ENCODE peak calls at places on chromosomes 11 and 22, in four cellular contexts. N is omental fat pad, Y is natural killer cell, Z is GM12865. M is an unnamed sample.

GRCh38 chr11:64238999-64239398 is 1.9 kb upstream of the FKBP2 start:
- DNase-seq in N (no peak), Y (no peak), Z (peak), M (no peak)

GRCh38 chr11:74866557-74866956 is 82.3 kb downstream of the XRRA1 start:
- DNase-seq in N (no peak), Y (no peak), Z (no peak), M (no peak)

GRCh38 chr11:9379046-9379445 is 5.4 kb upstream of the IPO7 start:
- DNase-seq in N (no peak), Y (no peak), Z (no peak), M (no peak)

GRCh38 chr22:41523464-41524221 is 20.6 kb downstream of the POLR3H start:
- DNase-seq in N (no peak), Y (no peak), Z (no peak), M (no peak)

GRCh38 chr11:47234669-47235075 is 13.9 kb downstream of the ACP2 start:
- DNase-seq in N (no peak), Y (no peak), Z (no peak), M (no peak)

GRCh38 chr11:10925149-10925926 is 67.5 kb upstream of the ZBED5 start:
- DNase-seq in N (no peak), Y (no peak), Z (no peak), M (no peak)

GRCh38 chr11:89361738-89362137 is 129.4 kb downstream of the NOX4 start:
- DNase-seq in N (no peak), Y (no peak), Z (no peak), M (no peak)

GRCh38 chr11:10634407-10634806 is 59.1 kb downstream of the IRAG1 start:
- DNase-seq in N (no peak), Y (no peak), Z (no peak), M (no peak)

GRCh38 chr11:88179966-88180629 is 4.9 kb upstream of the RAB38 start:
- DNase-seq in N (no peak), Y (no peak), Z (peak), M (no peak)

GRCh38 chr11:35662061-35662648 is 420 bp upstream of the TRIM44 start:
- DNase-seq in N (no peak), Y (no peak), Z (no peak), M (no peak)

GRCh38 chr11:86484164-86484794 is 109.6 kb downstream of the CCDC81 start:
- DNase-seq in N (no peak), Y (no peak), Z (no peak), M (no peak)

GRCh38 chr22:39946571-39947407 is 13.4 kb upstream of the TMA7B start:
- DNase-seq in N (no peak), Y (no peak), Z (peak), M (no peak)

GRCh38 chr11:62875698-62876483 is 4.8 kb upstream of the SLC3A2 start:
- DNase-seq in N (no peak), Y (no peak), Z (no peak), M (no peak)

GRCh38 chr11:90243534-90243933 is 20.7 kb upstream of the CHORDC1 start:
- DNase-seq in N (no peak), Y (no peak), Z (no peak), M (no peak)

GRCh38 chr11:113256431-113257227 is 57.8 kb upstream of the TTC12 start:
- DNase-seq in N (no peak), Y (no peak), Z (no peak), M (no peak)

GRCh38 chr11:30346068-30346688 is 23.3 kb downstream of the ARL14EP start:
- DNase-seq in N (no peak), Y (no peak), Z (peak), M (no peak)

GRCh38 chr11:2762451-2762850 is 62.7 kb upstream of the KCNQ1OT1 start:
- DNase-seq in N (no peak), Y (no peak), Z (no peak), M (no peak)

GRCh38 chr11:116981216-116981887 is 116.9 kb downstream of the SIK3 start:
- DNase-seq in N (no peak), Y (no peak), Z (no peak), M (no peak)

GRCh38 chr11:2576536-2576935 is 123.3 kb downstream of the KCNQ1OT1 start:
- DNase-seq in N (no peak), Y (peak), Z (no peak), M (no peak)

GRCh38 chr11:65551572-65552398 is 6.4 kb downstream of the LTBP3 start:
- DNase-seq in N (no peak), Y (peak), Z (peak), M (peak)

GRCh38 chr11:13993096-13993760 is 30.7 kb downstream of the SPON1 start:
- DNase-seq in N (no peak), Y (no peak), Z (no peak), M (no peak)

GRCh38 chr22:30701872-30702271 is 7.2 kb downstream of the OSBP2 start:
- DNase-seq in N (no peak), Y (no peak), Z (no peak), M (no peak)

GRCh38 chr11:67436459-67437081 is 912 bp downstream of the PTPRCAP start:
- DNase-seq in N (no peak), Y (no peak), Z (peak), M (peak)

GRCh38 chr11:36622431-36623136 is 24.5 kb upstream of the RAG2 start:
- DNase-seq in N (no peak), Y (no peak), Z (peak), M (no peak)

GRCh38 chr22:39932918-39933649 is 27.1 kb upstream of the TMA7B start:
- DNase-seq in N (no peak), Y (no peak), Z (peak), M (no peak)

GRCh38 chr11:117658809-117659208 is 138.2 kb downstream of the DSCAML1 start:
- DNase-seq in N (no peak), Y (no peak), Z (no peak), M (no peak)

GRCh38 chr22:20131856-20132685 is 467 bp downstream of the ZDHHC8 start:
- DNase-seq in N (no peak), Y (no peak), Z (no peak), M (peak)

GRCh38 chr11:79404325-79404724 is 36.5 kb downstream of the TENM4 start:
- DNase-seq in N (no peak), Y (no peak), Z (no peak), M (no peak)

GRCh38 chr22:30424471-30425326 is 869 bp upstream of the MTFP1 start:
- DNase-seq in N (no peak), Y (no peak), Z (peak), M (no peak)

GRCh38 chr11:10461276-10461790 is 6.3 kb downstream of the AMPD3 start:
- DNase-seq in N (no peak), Y (no peak), Z (no peak), M (no peak)

GRCh38 chr11:72598466-72598865 is 75.8 kb downstream of the PDE2A start:
- DNase-seq in N (no peak), Y (no peak), Z (no peak), M (no peak)
- TF ChIP-seq CTCF in N (no peak), Y (no peak), Z (no peak), M (no peak)

GRCh38 chr11:123741159-123741951 is at the start of gene ZNF202:
- DNase-seq in N (peak), Y (peak), Z (peak), M (peak)
- TF ChIP-seq CTCF in N (no peak), Y (no peak), Z (no peak), M (no peak)

DNA sequence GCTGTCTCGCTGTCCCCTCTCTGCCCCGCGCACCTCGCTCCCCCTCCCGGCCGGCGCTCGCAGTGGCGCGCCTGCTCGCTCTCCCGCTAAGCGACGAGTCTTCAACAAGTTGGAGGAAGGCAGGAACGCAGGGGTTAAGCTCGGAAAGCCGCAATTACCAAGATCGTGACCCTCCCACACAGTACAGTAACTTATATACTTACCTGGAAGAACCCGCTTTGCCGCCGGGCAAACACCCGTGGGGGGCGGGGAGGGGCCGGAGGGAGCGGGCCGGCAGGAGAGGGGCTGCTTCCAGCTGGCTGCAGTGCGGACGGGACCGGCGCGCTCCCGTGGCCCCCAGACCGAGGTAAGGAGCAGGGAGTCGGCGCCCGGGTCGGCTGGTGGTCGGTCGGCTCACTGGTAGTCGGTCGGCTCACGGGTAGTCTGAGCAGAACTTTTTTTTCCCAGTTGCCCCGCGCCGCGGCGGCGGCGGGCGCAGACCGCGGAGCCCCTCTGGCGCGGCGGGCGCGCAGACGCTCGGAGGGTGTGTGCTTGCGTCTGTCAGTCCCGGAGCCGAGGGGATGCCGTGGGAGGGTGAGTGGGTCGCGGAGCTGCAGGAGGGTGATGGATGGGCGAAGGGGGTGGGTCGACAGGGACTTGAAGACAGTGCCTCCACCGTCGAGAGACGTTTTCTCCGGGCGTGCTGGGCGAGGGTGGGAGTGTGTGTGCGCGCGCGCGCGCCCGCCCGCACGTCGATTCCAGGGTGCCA is 101.2 kb upstream of the HSD17B12 start:
- DNase-seq in N (no peak), Y (no peak), Z (peak), M (no peak)
- TF ChIP-seq CTCF in N (no peak), Y (no peak), Z (peak), M (no peak)

GRCh38 chr11:15883349-15883961 is 472.9 kb downstream of the SOX6 start:
- DNase-seq in N (no peak), Y (no peak), Z (no peak), M (no peak)
- TF ChIP-seq CTCF in N (no peak), Y (no peak), Z (no peak), M (no peak)

DNA sequence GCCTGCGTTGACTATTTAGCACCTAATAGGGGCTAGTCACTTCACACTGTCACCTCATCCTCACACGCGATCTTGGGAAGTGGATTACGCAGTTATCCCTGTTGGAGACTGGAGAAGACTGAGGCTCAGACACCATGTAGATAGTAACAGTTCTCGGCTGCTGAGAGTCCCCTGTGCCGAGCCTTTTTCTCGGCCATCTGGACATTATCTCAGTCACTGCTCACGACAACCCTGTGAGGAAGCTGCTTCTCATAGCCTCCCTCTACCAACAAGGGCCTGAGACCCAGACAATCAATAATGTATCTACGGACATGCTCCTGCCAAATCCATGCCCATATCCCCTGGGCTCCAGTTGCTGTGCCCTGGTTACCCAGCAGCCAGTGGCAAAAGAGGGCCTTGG is 25.9 kb downstream of the SCUBE1 start:
- DNase-seq in N (no peak), Y (no peak), Z (no peak), M (no peak)
- TF ChIP-seq CTCF in N (no peak), Y (no peak), Z (no peak), M (no peak)

GRCh38 chr11:19934828-19935259 is 222.2 kb downstream of the NAV2 start:
- DNase-seq in N (no peak), Y (no peak), Z (no peak), M (no peak)
- TF ChIP-seq CTCF in N (no peak), Y (no peak), Z (no peak), M (no peak)

GRCh38 chr11:60910711-60911366 is 3.1 kb upstream of the TMEM109 start:
- DNase-seq in N (no peak), Y (no peak), Z (peak), M (no peak)
- TF ChIP-seq CTCF in N (no peak), Y (no peak), Z (peak), M (no peak)

GRCh38 chr22:25484498-25484897 is 80.0 kb upstream of the GRK3 start:
- DNase-seq in N (no peak), Y (no peak), Z (no peak), M (no peak)

GRCh38 chr22:25483931-25484330 is 80.5 kb upstream of the GRK3 start:
- DNase-seq in N (no peak), Y (no peak), Z (no peak), M (no peak)

GRCh38 chr22:25484916-25485315 is 79.6 kb upstream of the GRK3 start:
- DNase-seq in N (no peak), Y (no peak), Z (no peak), M (no peak)

GRCh38 chr22:25482091-25482760 is 82.2 kb upstream of the GRK3 start:
- DNase-seq in N (no peak), Y (no peak), Z (no peak), M (no peak)

GRCh38 chr22:25482868-25483639 is 81.4 kb upstream of the GRK3 start:
- DNase-seq in N (no peak), Y (no peak), Z (no peak), M (no peak)
- TF ChIP-seq CTCF in N (no peak), Y (no peak), Z (no peak), M (no peak)

GRCh38 chr11:947744-948143 is 22.1 kb downstream of the AP2A2 start:
- DNase-seq in N (no peak), Y (no peak), Z (no peak), M (no peak)

GRCh38 chr11:942853-943252 is 17.2 kb downstream of the AP2A2 start:
- DNase-seq in N (no peak), Y (no peak), Z (no peak), M (no peak)

GRCh38 chr11:945986-946385 is 20.3 kb downstream of the AP2A2 start:
- DNase-seq in N (no peak), Y (no peak), Z (no peak), M (no peak)

GRCh38 chr11:940496-941135 is 14.9 kb downstream of the AP2A2 start:
- DNase-seq in N (no peak), Y (no peak), Z (no peak), M (no peak)

DNA sequence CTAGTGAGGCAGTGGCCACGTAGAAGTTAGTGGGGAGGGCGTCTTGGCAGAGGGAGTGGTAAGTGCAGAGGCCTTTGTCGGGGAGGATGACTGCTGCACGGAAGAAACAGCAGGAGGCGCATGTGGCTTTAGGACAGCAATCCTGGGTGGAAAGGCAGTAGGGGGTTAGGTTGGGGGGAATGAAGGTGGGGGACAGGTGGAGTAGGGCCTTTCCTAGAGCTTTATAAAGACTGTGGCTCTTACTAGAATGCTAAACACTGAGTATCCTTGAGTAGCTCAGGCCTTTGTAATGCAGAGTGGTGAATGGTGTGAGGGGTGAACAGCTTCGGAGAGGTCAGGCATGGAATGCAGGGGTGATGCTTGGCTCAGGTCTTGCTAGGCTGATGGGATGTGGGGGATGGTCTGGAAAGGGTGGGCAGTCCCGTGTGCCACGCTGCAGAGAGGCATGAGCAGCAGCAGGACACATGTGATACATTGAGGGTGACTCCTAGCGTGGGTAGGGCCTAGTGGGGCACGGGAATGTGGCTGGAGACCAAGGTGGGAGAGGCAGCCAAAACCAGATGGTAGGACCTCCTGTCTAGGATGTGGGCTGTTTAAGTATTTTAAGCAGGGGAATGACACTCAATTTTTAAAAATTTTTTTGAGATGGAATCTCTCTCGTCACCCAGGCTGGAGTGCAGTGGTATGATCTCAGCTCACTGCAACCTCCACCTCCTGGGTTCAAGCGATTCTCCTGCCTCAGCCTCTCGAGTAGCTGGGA is 19.2 kb downstream of the AP2A2 start:
- DNase-seq in N (no peak), Y (no peak), Z (no peak), M (no peak)
- TF ChIP-seq CTCF in N (no peak), Y (no peak), Z (no peak), M (no peak)

GRCh38 chr22:49959782-49960158 is 802 bp upstream of the PIM3 start:
- DNase-seq in N (no peak), Y (no peak), Z (peak), M (no peak)
- TF ChIP-seq CTCF in N (no peak), Y (no peak), Z (no peak), M (no peak)

M was measured in activated B cell treated with CpG ODN at 0.5 μM for 24 hours.